ENCODE peak calls at places on chromosomes 16 and 17, in seven cellular contexts. B is mesenchymal stem cell, U is IMR-90, Z is neuronal stem cell, S is mesendoderm, F is H1, P is trophoblast cell. E is an unnamed sample.

GRCh38 chr17:42553161-42553818 is 567 bp downstream of the HSD17B1 start:
- DNase-seq in F (no peak), B (peak), Z (no peak), P (peak), U (no peak), S (peak), E (peak)

GRCh38 chr16:50523710-50524109 is 24.5 kb upstream of the NKD1 start:
- DNase-seq in U (no peak), P (no peak), F (no peak), S (no peak), B (no peak), Z (no peak), E (peak)

GRCh38 chr17:72363336-72363620 is 242.5 kb downstream of the SOX9 start:
- DNase-seq in B (no peak), F (no peak), S (no peak), Z (no peak), P (no peak), U (no peak), E (no peak)

GRCh38 chr16:22375117-22375962 is 921 bp upstream of the CDR2 start:
- DNase-seq in S (peak), F (no peak), Z (no peak), B (no peak), P (no peak), U (no peak), E (no peak)

GRCh38 chr17:9324864-9325263 is 250.8 kb downstream of the STX8 start:
- DNase-seq in F (no peak), P (no peak), S (no peak), Z (no peak), B (peak), U (peak), E (no peak)

GRCh38 chr17:80887639-80888175 is 103.9 kb upstream of the CHMP6 start:
- DNase-seq in F (no peak), U (no peak), S (no peak), Z (no peak), B (no peak), P (no peak), E (no peak)

GRCh38 chr17:10716218-10716617 is 13.6 kb downstream of the TMEM220 start:
- DNase-seq in P (no peak), B (no peak), U (no peak), Z (no peak), F (no peak), S (no peak), E (no peak)

GRCh38 chr17:35541434-35541833 is 4.0 kb upstream of the SLFN12L start:
- DNase-seq in P (no peak), F (no peak), S (no peak), Z (no peak), B (no peak), U (no peak), E (no peak)

GRCh38 chr17:29155235-29155965 is 24.8 kb downstream of the MYO18A start:
- DNase-seq in P (peak), U (peak), S (peak), B (peak), Z (no peak), F (no peak), E (peak)

GRCh38 chr16:73753931-73754330 is 542.7 kb upstream of the PSMD7 start:
- DNase-seq in U (no peak), B (no peak), P (no peak), S (no peak), F (no peak), Z (no peak), E (no peak)

GRCh38 chr16:59170065-59170712 is 436.1 kb upstream of the GOT2 start:
- DNase-seq in Z (no peak), P (no peak), S (peak), U (no peak), B (no peak), F (no peak), E (peak)

GRCh38 chr17:17416007-17416399 is 60.8 kb upstream of the MED9 start:
- DNase-seq in S (peak), Z (peak), U (peak), P (peak), B (peak), F (no peak), E (peak)

GRCh38 chr17:40068917-40069750 is 6.4 kb downstream of the THRA start:
- DNase-seq in S (peak), F (peak), Z (no peak), B (peak), P (no peak), U (peak), E (peak)

GRCh38 chr17:60514500-60514899 is 11.5 kb downstream of the APPBP2 start:
- DNase-seq in F (no peak), S (no peak), Z (no peak), U (no peak), P (peak), B (no peak), E (no peak)
- H2AK5ac ChIP-seq in F (no peak), S (no peak), Z (no peak), U (no peak), P (no peak), B (no peak), E (no peak)

GRCh38 chr16:88684569-88685155 is 1.6 kb downstream of the SNAI3 start:
- DNase-seq in F (no peak), B (no peak), U (no peak), S (no peak), P (no peak), Z (no peak), E (no peak)
- H2AK5ac ChIP-seq in F (peak), B (no peak), U (no peak), S (no peak), P (no peak), Z (no peak), E (no peak)

GRCh38 chr16:78503501-78504110 is 404.2 kb downstream of the WWOX start:
- DNase-seq in B (peak), U (peak), P (peak), F (no peak), S (peak), Z (peak), E (no peak)
- H2AK5ac ChIP-seq in B (no peak), U (no peak), P (no peak), F (no peak), S (no peak), Z (no peak), E (no peak)

DNA sequence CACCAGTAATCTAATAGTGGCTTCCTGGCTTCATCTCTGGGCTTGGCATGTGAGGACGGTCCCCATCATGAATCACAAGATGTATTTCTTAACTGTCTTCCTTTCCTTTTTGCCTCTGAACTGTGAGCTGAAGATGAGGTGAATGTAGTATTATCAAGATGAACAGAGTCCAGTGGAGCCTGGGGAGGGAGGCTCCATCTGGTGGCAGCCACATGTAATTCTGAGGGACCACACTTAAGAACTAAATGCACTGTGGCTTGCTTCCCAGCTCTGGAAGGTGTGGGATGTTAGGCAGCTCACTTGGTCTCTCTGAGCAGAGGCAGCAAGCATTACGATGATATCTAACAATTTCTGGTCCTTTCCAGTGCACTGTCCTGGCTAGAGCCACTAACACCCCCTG is 354.9 kb upstream of the ASIC2 start:
- DNase-seq in U (peak), F (no peak), P (peak), B (peak), Z (peak), S (peak), E (peak)
- H2AK5ac ChIP-seq in U (no peak), F (no peak), P (no peak), B (no peak), Z (no peak), S (no peak), E (no peak)

DNA sequence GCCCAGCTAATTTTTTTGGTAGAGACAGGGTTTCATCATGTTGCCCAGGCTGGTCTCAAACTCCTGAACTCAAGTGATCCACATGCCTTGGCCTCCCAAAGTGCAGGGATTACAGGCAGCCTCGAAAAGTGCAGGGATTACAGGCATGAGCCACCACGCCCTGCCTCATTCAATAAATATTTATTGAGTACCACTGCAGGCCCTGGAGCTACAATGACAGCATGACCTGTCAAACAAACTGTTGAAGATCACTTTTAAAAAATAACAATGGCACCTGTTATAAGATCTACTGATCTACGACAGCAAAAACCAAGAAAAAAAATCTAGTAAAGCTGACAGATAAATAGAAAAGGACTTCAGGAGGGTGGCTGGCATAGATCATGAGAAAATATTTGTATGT is 76.3 kb downstream of the CEP95 start:
- DNase-seq in U (no peak), F (no peak), Z (no peak), S (no peak), B (no peak), P (no peak), E (no peak)
- H2AK5ac ChIP-seq in U (no peak), F (no peak), Z (no peak), S (no peak), B (no peak), P (no peak), E (no peak)

E was measured in H9.